ENCODE peak calls at places on chromosomes 7 and 10, in eight cellular contexts. O, F, C, V, X, T, U and R are unnamed samples.

GRCh38 chr7:154690411-154690810 is 312.5 kb downstream of the PAXIP1 start:
- DNase-seq in O (no peak), F (no peak), C (no peak), V (no peak), X (no peak), T (no peak), U (no peak), R (no peak)

GRCh38 chr7:16916733-16917132 is 35.0 kb upstream of the AGR3 start:
- DNase-seq in O (no peak), F (no peak), C (no peak), V (no peak), X (no peak), T (no peak), U (no peak), R (peak)

GRCh38 chr10:76583711-76584161 is 1053.9 kb downstream of the KCNMA1 start:
- DNase-seq in O (peak), F (peak), C (peak), V (peak), X (no peak), T (peak), U (peak), R (peak)

GRCh38 chr10:45227042-45227441 is 88.4 kb downstream of the OR13A1 start:
- DNase-seq in O (no peak), F (no peak), C (no peak), V (no peak), X (no peak), T (no peak), U (no peak), R (no peak)

GRCh38 chr7:139776486-139777303 is 1.1 kb downstream of the HIPK2 start:
- DNase-seq in O (peak), F (peak), C (peak), V (no peak), X (no peak), T (peak), U (no peak), R (peak)

GRCh38 chr10:119401671-119402395 is 140.7 kb downstream of the RGS10 start:
- DNase-seq in O (peak), F (no peak), C (peak), V (peak), X (peak), T (peak), U (peak), R (no peak)

GRCh38 chr10:79358811-79359210 is 11.5 kb downstream of the PPIF start:
- DNase-seq in O (no peak), F (no peak), C (no peak), V (no peak), X (no peak), T (no peak), U (no peak), R (no peak)

GRCh38 chr7:155374276-155375252 is 76.9 kb downstream of the INSIG1 start:
- DNase-seq in O (no peak), F (peak), C (no peak), V (no peak), X (no peak), T (no peak), U (no peak), R (peak)

GRCh38 chr7:24786306-24786705 is 29.0 kb upstream of the GSDME start:
- DNase-seq in O (peak), F (no peak), C (peak), V (no peak), X (no peak), T (peak), U (no peak), R (no peak)

GRCh38 chr7:130367088-130367755 is 13.1 kb upstream of the CPA1 start:
- DNase-seq in O (no peak), F (no peak), C (no peak), V (no peak), X (no peak), T (no peak), U (no peak), R (no peak)

GRCh38 chr10:69715156-69715898 is 85.3 kb downstream of the FAM241B start:
- DNase-seq in O (peak), F (no peak), C (peak), V (no peak), X (no peak), T (peak), U (peak), R (no peak)

GRCh38 chr7:74306737-74307469 is 17.7 kb downstream of the CLIP2 start:
- DNase-seq in O (peak), F (peak), C (peak), V (no peak), X (peak), T (peak), U (peak), R (peak)

GRCh38 chr7:8389898-8390642 is 43.3 kb upstream of the NXPH1 start:
- DNase-seq in O (peak), F (peak), C (no peak), V (no peak), X (no peak), T (no peak), U (no peak), R (peak)

GRCh38 chr10:25175527-25176420 is 973 bp downstream of the GPR158 start:
- DNase-seq in O (peak), F (peak), C (peak), V (no peak), X (peak), T (peak), U (no peak), R (peak)

GRCh38 chr10:93496322-93497041 is at the start of gene CEP55:
- DNase-seq in O (peak), F (peak), C (peak), V (no peak), X (peak), T (peak), U (peak), R (peak)

GRCh38 chr7:120402368-120402767 is 129.4 kb downstream of the KCND2 start:
- DNase-seq in O (peak), F (no peak), C (peak), V (no peak), X (no peak), T (peak), U (no peak), R (no peak)
- H3K4me3 ChIP-seq in O (no peak), F (no peak), C (no peak), V (no peak), X (no peak), T (no peak), U (no peak), R (no peak)

GRCh38 chr7:122299624-122299934 is 5.0 kb downstream of the FEZF1 start:
- DNase-seq in O (no peak), F (peak), C (no peak), V (no peak), X (no peak), T (no peak), U (no peak), R (peak)
- H3K4me3 ChIP-seq in O (no peak), F (peak), C (no peak), V (no peak), X (no peak), T (no peak), U (no peak), R (peak)

GRCh38 chr7:122303971-122304603 is 463 bp downstream of the FEZF1 start:
- DNase-seq in O (no peak), F (peak), C (no peak), V (no peak), X (peak), T (no peak), U (no peak), R (peak)
- H3K4me3 ChIP-seq in O (no peak), F (peak), C (no peak), V (no peak), X (no peak), T (no peak), U (peak), R (peak)

GRCh38 chr10:116848912-116849270 is 408 bp upstream of the ENO4 start:
- DNase-seq in O (no peak), F (no peak), C (peak), V (no peak), X (peak), T (no peak), U (no peak), R (no peak)
- H3K4me3 ChIP-seq in O (peak), F (peak), C (peak), V (peak), X (peak), T (peak), U (peak), R (peak)

DNA sequence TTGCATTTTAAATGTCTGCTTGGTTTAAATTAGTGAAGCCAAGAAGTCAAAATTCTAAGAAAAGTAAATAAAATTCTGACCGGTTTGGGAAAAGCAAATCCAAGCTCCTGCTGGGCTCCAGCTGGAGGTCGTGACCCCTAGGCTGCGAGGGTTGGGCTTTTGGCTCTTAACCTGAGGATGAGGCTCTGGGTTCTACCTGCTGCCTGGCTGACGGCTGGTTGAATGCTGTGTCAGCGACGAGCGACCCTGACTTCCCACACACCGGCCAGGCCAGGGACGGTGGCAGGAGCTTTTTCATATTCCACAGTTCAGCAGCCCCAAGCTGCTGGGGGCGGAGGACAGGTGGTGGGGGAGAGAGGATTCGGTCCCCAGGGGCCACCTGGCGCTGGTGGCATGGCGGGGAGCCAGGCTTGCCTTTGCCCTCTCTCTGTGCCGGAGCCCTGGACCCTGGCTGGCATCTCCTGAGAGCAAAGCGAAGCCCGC is 843 bp upstream of the PLPP4 start:
- DNase-seq in O (no peak), F (peak), C (no peak), V (no peak), X (no peak), T (no peak), U (no peak), R (peak)
- H3K4me3 ChIP-seq in O (peak), F (peak), C (peak), V (no peak), X (no peak), T (peak), U (peak), R (peak)

GRCh38 chr10:72273410-72274212 is at the start of gene DDIT4:
- DNase-seq in O (peak), F (peak), C (peak), V (peak), X (peak), T (peak), U (peak), R (peak)
- H3K4me3 ChIP-seq in O (peak), F (peak), C (peak), V (peak), X (peak), T (peak), U (peak), R (peak)

GRCh38 chr7:128370491-128370890 is 9.0 kb upstream of the PRRT4 start:
- DNase-seq in O (no peak), F (no peak), C (no peak), V (no peak), X (no peak), T (no peak), U (no peak), R (no peak)
- H3K4me3 ChIP-seq in O (no peak), F (no peak), C (no peak), V (no peak), X (no peak), T (no peak), U (no peak), R (no peak)

DNA sequence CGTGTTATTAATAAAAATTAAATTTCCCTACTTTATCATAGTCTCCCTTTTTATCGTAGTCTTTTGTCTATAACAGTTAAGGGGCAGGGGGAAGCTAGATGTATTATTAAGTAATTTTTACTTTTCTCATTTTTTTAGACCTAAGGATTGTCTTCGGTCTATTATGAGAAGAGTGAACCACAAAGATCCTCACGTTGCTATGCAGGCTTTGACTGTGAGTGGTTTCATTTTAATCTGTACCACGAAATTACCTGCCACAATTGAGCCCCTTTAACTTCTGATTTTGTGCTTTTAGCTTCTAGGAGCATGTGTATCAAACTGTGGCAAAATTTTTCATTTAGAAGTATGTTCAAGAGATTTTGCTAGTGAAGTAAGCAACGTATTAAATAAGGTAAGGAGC is 40.6 kb downstream of the STAM start:
- DNase-seq in O (no peak), F (no peak), C (no peak), V (no peak), X (no peak), T (no peak), U (no peak), R (no peak)
- H3K4me3 ChIP-seq in O (no peak), F (no peak), C (no peak), V (no peak), X (no peak), T (no peak), U (no peak), R (no peak)

GRCh38 chr7:27107901-27108381 is 5.5 kb upstream of the HOXA2 start:
- DNase-seq in O (no peak), F (peak), C (no peak), V (no peak), X (no peak), T (no peak), U (peak), R (no peak)
- H3K4me3 ChIP-seq in O (no peak), F (peak), C (no peak), V (peak), X (peak), T (no peak), U (peak), R (no peak)